ENCODE peak calls at places on chromosome 11, in four cellular contexts. X is MM.1S, L is GM23338, O is neural progenitor cell. Z is an unnamed sample.

GRCh38 chr11:22711212-22711770 is 44.9 kb downstream of the GAS2 start:
- DNase-seq in X (no peak), L (no peak), O (no peak), Z (no peak)

GRCh38 chr11:9760180-9760550 is 96.3 kb downstream of the SWAP70 start:
- DNase-seq in X (no peak), L (no peak), O (no peak), Z (peak; percentile 42)

GRCh38 chr11:72491001-72491400 is 56.7 kb upstream of the CLPB start:
- DNase-seq in X (no peak), L (no peak), O (no peak), Z (no peak)

GRCh38 chr11:10325398-10326079 is 20.7 kb downstream of the ADM start:
- DNase-seq in X (no peak), O (no peak), L (no peak), Z (peak; percentile 40)

GRCh38 chr11:42462558-42463310 is 849.1 kb upstream of the API5 start:
- DNase-seq in X (no peak), L (no peak), O (no peak), Z (peak; percentile 25)

GRCh38 chr11:116687458-116688201 is 85.2 kb downstream of the BUD13 start:
- DNase-seq in L (peak; percentile 92), X (no peak), O (peak; percentile 81), Z (peak; percentile 31)

GRCh38 chr11:123407124-123407995 is 22.7 kb upstream of the GRAMD1B start:
- DNase-seq in O (peak; percentile 88), L (peak; percentile 94), X (peak; percentile 70), Z (peak; percentile 95)

GRCh38 chr11:35943761-35944502 is at the start of gene LDLRAD3:
- DNase-seq in L (peak; percentile 85), O (peak; percentile 93), X (peak; percentile 44), Z (peak; percentile 70)

GRCh38 chr11:103384652-103385051 is 275.4 kb downstream of the DYNC2H1 start:
- DNase-seq in L (no peak), O (no peak), X (peak; percentile 10), Z (no peak)

GRCh38 chr11:44407211-44407996 is 97.5 kb upstream of the ALX4 start:
- DNase-seq in L (no peak), O (no peak), X (no peak), Z (no peak)

GRCh38 chr11:132234878-132235277 is 864.5 kb downstream of the NTM start:
- DNase-seq in X (no peak), O (no peak), L (no peak), Z (peak; percentile 15)

GRCh38 chr11:16945671-16946469 is 68.3 kb downstream of the PLEKHA7 start:
- DNase-seq in O (peak; percentile 59), X (peak; percentile 80), L (peak; percentile 69), Z (peak; percentile 78)

GRCh38 chr11:95152878-95153856 is 63.5 kb downstream of the ENDOD1 start:
- DNase-seq in L (no peak), O (no peak), X (peak; percentile 27), Z (no peak)

GRCh38 chr11:16252373-16252772 is 104.0 kb downstream of the SOX6 start:
- DNase-seq in X (no peak), O (peak; percentile 29), L (peak; percentile 74), Z (peak; percentile 16)

GRCh38 chr11:48169706-48170105 is 46.9 kb upstream of the OR4B1 start:
- DNase-seq in L (no peak), X (no peak), O (no peak), Z (no peak)

GRCh38 chr11:4068962-4069361 is 25.6 kb upstream of the RRM1 start:
- DNase-seq in X (no peak), L (no peak), O (no peak), Z (no peak)

GRCh38 chr11:78161937-78162336 is 22.5 kb upstream of the ALG8 start:
- DNase-seq in L (no peak), X (no peak), O (no peak), Z (no peak)

GRCh38 chr11:96294289-96294688 is 48.7 kb downstream of the MAML2 start:
- DNase-seq in X (no peak), O (no peak), L (no peak), Z (no peak)

GRCh38 chr11:111066861-111067260 is 178.7 kb upstream of the POU2AF2 start:
- DNase-seq in L (no peak), X (no peak), O (no peak), Z (peak; percentile 36)

GRCh38 chr11:75280770-75281468 is 40.3 kb downstream of the TPBGL start:
- DNase-seq in O (no peak), L (no peak), X (no peak), Z (no peak)

GRCh38 chr11:134047586-134047999 is 21.3 kb upstream of the JAM3 start:
- DNase-seq in L (no peak), O (no peak), X (no peak), Z (peak; percentile 70)

GRCh38 chr11:45457649-45458048 is 171.5 kb upstream of the SYT13 start:
- DNase-seq in O (no peak), L (no peak), X (no peak), Z (no peak)

GRCh38 chr11:62601114-62601363 is 626 bp downstream of the MTA2 start:
- DNase-seq in O (no peak), X (peak; percentile 31), L (no peak), Z (peak; percentile 35)

GRCh38 chr11:58004664-58005063 is 19.0 kb upstream of the OR9Q1 start:
- DNase-seq in L (no peak), O (no peak), X (no peak), Z (no peak)

GRCh38 chr11:11600288-11600687 is 21.5 kb downstream of the GALNT18 start:
- DNase-seq in O (no peak), L (no peak), X (no peak), Z (no peak)

GRCh38 chr11:27218498-27219038 is 144.4 kb downstream of the CCDC34 start:
- DNase-seq in L (no peak), O (no peak), X (no peak), Z (peak; percentile 36)

GRCh38 chr11:70109006-70109405 is 30.9 kb downstream of the ANO1 start:
- DNase-seq in X (no peak), L (no peak), O (no peak), Z (no peak)

GRCh38 chr11:61007383-61007970 is 36.0 kb downstream of the CD6 start:
- DNase-seq in L (peak; percentile 70), X (peak; percentile 17), O (peak; percentile 61), Z (no peak)
- TF ChIP-seq EZH2 in L (no peak), X (no peak), O (peak; percentile 77), Z (no peak)

DNA sequence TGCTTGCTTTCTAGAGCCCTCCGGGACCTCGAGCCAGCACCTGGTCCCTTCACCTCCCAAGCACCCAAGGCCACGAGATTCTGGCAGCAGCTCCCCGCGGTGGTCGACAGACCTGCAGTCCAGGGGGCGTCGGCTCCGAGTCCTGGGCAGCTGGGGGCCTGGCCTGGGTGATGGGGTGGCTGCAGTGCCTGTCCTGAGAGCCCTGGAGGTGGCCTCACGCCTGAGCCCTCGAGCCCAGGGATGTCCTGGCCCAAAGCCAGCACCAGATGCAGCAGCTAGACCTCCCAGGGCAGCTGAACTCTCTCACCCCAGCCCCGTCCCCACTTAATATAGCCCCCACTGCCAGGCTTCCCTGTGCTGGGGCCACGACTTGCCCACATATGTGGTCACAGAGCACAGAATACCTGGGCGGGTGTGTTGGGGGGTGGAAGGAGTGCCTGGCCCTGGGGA is 6.6 kb downstream of the LMNTD2 start:
- DNase-seq in L (no peak), O (no peak), X (no peak), Z (no peak)
- H3K27me3 ChIP-seq in L (peaks cover 28% of the 10 kb centered on the region), O (peaks cover 47% of the 10 kb centered on the region), X (peaks cover 29% of the 10 kb centered on the region), Z (peaks cover 6% of the 10 kb centered on the region)

GRCh38 chr11:251550-251949 is 14.8 kb downstream of the PSMD13 start:
- DNase-seq in O (no peak), X (no peak), L (no peak), Z (no peak)

GRCh38 chr11:249062-249461 is 12.3 kb downstream of the PSMD13 start:
- DNase-seq in O (no peak), X (no peak), L (no peak), Z (no peak)

GRCh38 chr11:252666-253065 is 15.9 kb downstream of the PSMD13 start:
- DNase-seq in O (no peak), L (no peak), X (no peak), Z (no peak)

GRCh38 chr11:250274-250673 is 13.5 kb downstream of the PSMD13 start:
- DNase-seq in O (no peak), X (no peak), L (no peak), Z (no peak)

GRCh38 chr11:250740-251299 is 14.0 kb downstream of the PSMD13 start:
- DNase-seq in L (peak; percentile 85), X (peak; percentile 57), O (peak; percentile 73), Z (peak; percentile 50)
- TF ChIP-seq EZH2phosphoT487 in L (no peak), X (no peak), O (no peak), Z (no peak)

GRCh38 chr11:14643697-14644395 is at the start of gene PDE3B:
- DNase-seq in O (peak; percentile 92), X (peak; percentile 91), L (peak; percentile 91), Z (peak; percentile 27)
- TF ChIP-seq EZH2 in O (peak; percentile 14), X (no peak), L (peak; percentile 11), Z (no peak)

DNA sequence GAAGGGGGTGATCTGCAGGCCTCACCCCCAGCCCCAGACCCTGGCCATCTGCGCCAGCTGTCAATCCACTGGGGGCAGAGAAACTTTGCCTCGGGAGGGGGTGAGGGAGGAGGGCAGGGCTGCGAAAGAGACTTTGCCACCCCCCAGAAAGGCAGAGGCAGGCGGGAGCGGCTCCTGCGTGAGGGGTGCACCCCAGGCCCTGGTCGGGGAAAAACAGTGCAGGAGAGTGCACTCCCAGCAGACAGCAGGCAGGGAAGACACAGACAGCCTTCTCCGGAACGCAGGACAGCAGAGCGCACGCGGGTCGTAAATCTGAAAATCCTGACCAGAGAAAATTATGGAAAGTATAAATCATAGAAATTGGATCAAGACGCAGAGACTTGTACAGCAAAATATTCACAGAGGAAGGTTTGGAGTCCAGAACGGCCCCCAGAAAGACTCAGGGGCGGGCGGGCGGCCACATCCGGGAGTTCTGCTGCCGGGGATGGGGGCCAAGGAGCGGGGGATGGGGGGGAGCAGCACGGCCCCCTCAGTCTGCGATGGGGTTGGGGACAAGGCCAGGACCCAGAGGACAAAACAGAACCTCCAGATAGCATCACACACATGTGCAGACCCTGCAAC is 8.0 kb upstream of the MRPL23 start:
- DNase-seq in X (no peak), O (no peak), L (no peak), Z (no peak)
- H3K27me3 ChIP-seq in X (peaks cover 84% of the 10 kb centered on the region), O (no peaks in the 10 kb centered on the region), L (no peaks in the 10 kb centered on the region), Z (no peaks in the 10 kb centered on the region)

Z was measured in PC-3.